ENCODE peak calls at places on chromosomes 16 and 17, in five cellular contexts. H is activated B cell treated with CpG ODN at 0.5 μM for 24 hours; C is CD8-positive, alpha-beta T cell; E is BJ; K is neural crest cell. L is an unnamed sample.

GRCh38 chr16:68427649-68428303 is 20.5 kb downstream of the SMPD3 start:
- DNase-seq in H (no peak), C (no peak), E (no peak), K (no peak), L (no peak)

GRCh38 chr16:81918927-81919326 is 92.3 kb downstream of the SDR42E1 start:
- DNase-seq in H (no peak), C (no peak), E (no peak), K (no peak), L (no peak)

GRCh38 chr17:59846391-59847165 is 46.2 kb downstream of the TUBD1 start:
- DNase-seq in H (peak; percentile 33), C (no peak), E (no peak), K (no peak), L (no peak)

GRCh38 chr17:68057531-68057952 is 22.0 kb downstream of the KPNA2 start:
- DNase-seq in H (no peak), C (peak; percentile 51), E (no peak), K (no peak), L (no peak)

GRCh38 chr16:53695070-53695469 is 8.6 kb downstream of the RPGRIP1L start:
- DNase-seq in H (no peak), C (no peak), E (peak; percentile 63), K (no peak), L (no peak)

GRCh38 chr16:14562691-14563491 is 67.2 kb downstream of the PARN start:
- DNase-seq in H (no peak), C (no peak), E (no peak), K (no peak), L (no peak)

GRCh38 chr16:31400191-31400590 is 7.1 kb downstream of the ITGAD start:
- DNase-seq in H (no peak), C (no peak), E (no peak), K (no peak), L (no peak)

GRCh38 chr16:66502020-66502913 is 47.7 kb downstream of the TK2 start:
- DNase-seq in H (peak; percentile 3), C (no peak), E (no peak), K (no peak), L (no peak)

GRCh38 chr17:49696233-49696761 is 11.5 kb downstream of the SLC35B1 start:
- DNase-seq in H (no peak), C (peak; percentile 62), E (no peak), K (no peak), L (no peak)

GRCh38 chr17:50957600-50958575 is 91.7 kb upstream of the TOB1 start:
- DNase-seq in H (no peak), C (no peak), E (no peak), K (no peak), L (no peak)

GRCh38 chr17:40448639-40449261 is 5.5 kb downstream of the IGFBP4 start:
- DNase-seq in H (no peak), C (no peak), E (no peak), K (no peak), L (no peak)

GRCh38 chr17:39486242-39486641 is 25.0 kb downstream of the CDK12 start:
- DNase-seq in H (no peak), C (no peak), E (peak; percentile 46), K (no peak), L (no peak)

GRCh38 chr17:39938140-39938869 is 10.8 kb downstream of the LRRC3C start:
- DNase-seq in H (no peak), C (no peak), E (no peak), K (no peak), L (no peak)

GRCh38 chr17:45759761-45760160 is 24.4 kb upstream of the CRHR1 start:
- DNase-seq in H (no peak), C (no peak), E (no peak), K (no peak), L (no peak)

GRCh38 chr17:45841883-45842525 is 2.7 kb upstream of the SPPL2C start:
- DNase-seq in H (no peak), C (no peak), E (no peak), K (no peak), L (no peak)

GRCh38 chr17:38428150-38428642 is at the start of gene ARHGAP23:
- DNase-seq in H (peak; percentile 37), C (peak; percentile 45), E (no peak), K (no peak), L (no peak)

GRCh38 chr17:48261297-48261880 is 153.8 kb downstream of the SNX11 start:
- DNase-seq in H (no peak), C (no peak), E (no peak), K (peak; percentile 6), L (no peak)

GRCh38 chr17:61307905-61308886 is 91.4 kb upstream of the TBX2 start:
- DNase-seq in H (no peak), C (no peak), E (peak; percentile 98), K (no peak), L (no peak)
- TF ChIP-seq CTCF in H (no peak), C (no peak), E (peak; percentile 51), K (no peak), L (no peak)

GRCh38 chr17:66310528-66311148 is 8.2 kb downstream of the PRKCA start:
- DNase-seq in H (no peak), C (no peak), E (no peak), K (no peak), L (no peak)
- TF ChIP-seq CTCF in H (no peak), C (no peak), E (no peak), K (no peak), L (no peak)

GRCh38 chr17:75639771-75640555 is 6.7 kb downstream of the SMIM5 start:
- DNase-seq in H (no peak), C (no peak), E (no peak), K (no peak), L (no peak)
- TF ChIP-seq CTCF in H (no peak), C (no peak), E (no peak), K (no peak), L (peak; percentile 31)

GRCh38 chr17:66996926-66997325 is 32.4 kb downstream of the CACNG4 start:
- DNase-seq in H (no peak), C (no peak), E (no peak), K (no peak), L (no peak)
- TF ChIP-seq CTCF in H (no peak), C (no peak), E (no peak), K (no peak), L (no peak)

L was measured in mesothelial cell of epicardium.